ENCODE peak calls at places on chromosomes 2 and 18, in five cellular contexts. W, S, Y, J and L are unnamed samples.

GRCh38 chr2:155382781-155383180 is 684.3 kb downstream of the KCNJ3 start:
- DNase-seq in W (no peak), S (no peak), Y (no peak), J (no peak), L (no peak)

GRCh38 chr18:78676622-78677482 is 302.8 kb upstream of the SALL3 start:
- DNase-seq in W (no peak), S (no peak), Y (no peak), J (no peak), L (no peak)

GRCh38 chr2:105175231-105175630 is 66.3 kb upstream of the GPR45 start:
- DNase-seq in W (no peak), S (no peak), Y (no peak), J (no peak), L (no peak)

GRCh38 chr2:130873700-130874346 is 37.1 kb downstream of the ARHGEF4 start:
- DNase-seq in W (peak; percentile 81), S (peak; percentile 83), Y (peak; percentile 88), J (peak; percentile 72), L (peak; percentile 7)

GRCh38 chr2:10272464-10272863 is 30.2 kb upstream of the HPCAL1 start:
- DNase-seq in W (no peak), S (no peak), Y (no peak), J (peak; percentile 82), L (no peak)

GRCh38 chr2:28680657-28681056 is 71.0 kb upstream of the PPP1CB start:
- DNase-seq in W (no peak), S (no peak), Y (no peak), J (no peak), L (no peak)

GRCh38 chr2:9099341-9099751 is 95.9 kb upstream of the MBOAT2 start:
- DNase-seq in W (peak; percentile 63), S (no peak), Y (no peak), J (peak; percentile 46), L (no peak)

GRCh38 chr2:126971481-126972271 is 73.0 kb downstream of the TEX51 start:
- DNase-seq in W (peak; percentile 76), S (peak; percentile 78), Y (peak; percentile 79), J (peak; percentile 78), L (no peak)

GRCh38 chr2:175154670-175155082 is 13.3 kb downstream of the ATF2 start:
- DNase-seq in W (peak; percentile 68), S (no peak), Y (no peak), J (no peak), L (no peak)

GRCh38 chr18:79776674-79777073 is 21.1 kb upstream of the KCNG2 start:
- DNase-seq in W (no peak), S (no peak), Y (no peak), J (no peak), L (no peak)

GRCh38 chr2:205386109-205386508 is 296.2 kb upstream of the NRP2 start:
- DNase-seq in W (no peak), S (no peak), Y (no peak), J (no peak), L (no peak)

GRCh38 chr2:176380341-176380740 is 111.1 kb downstream of the MTX2 start:
- DNase-seq in W (no peak), S (no peak), Y (no peak), J (no peak), L (no peak)

GRCh38 chr2:63058149-63058741 is 7.6 kb downstream of the OTX1 start:
- DNase-seq in W (no peak), S (peak; percentile 25), Y (no peak), J (no peak), L (no peak)

GRCh38 chr2:185279999-185280398 is 458.6 kb upstream of the FSIP2 start:
- DNase-seq in W (no peak), S (no peak), Y (no peak), J (no peak), L (no peak)

GRCh38 chr2:54809814-54810213 is 86.4 kb downstream of the EML6 start:
- DNase-seq in W (peak; percentile 32), S (no peak), Y (no peak), J (no peak), L (no peak)

GRCh38 chr2:27212626-27213471 is 781 bp upstream of the SLC5A6 start:
- DNase-seq in W (peak; percentile 59), S (peak; percentile 45), Y (peak; percentile 10), J (no peak), L (no peak)

GRCh38 chr2:9247786-9248185 is 41.2 kb downstream of the ASAP2 start:
- DNase-seq in W (no peak), S (peak; percentile 53), Y (no peak), J (peak; percentile 73), L (no peak)

GRCh38 chr2:98768765-98769476 is 38.0 kb upstream of the MGAT4A start:
- DNase-seq in W (peak; percentile 59), S (no peak), Y (no peak), J (no peak), L (no peak)

DNA sequence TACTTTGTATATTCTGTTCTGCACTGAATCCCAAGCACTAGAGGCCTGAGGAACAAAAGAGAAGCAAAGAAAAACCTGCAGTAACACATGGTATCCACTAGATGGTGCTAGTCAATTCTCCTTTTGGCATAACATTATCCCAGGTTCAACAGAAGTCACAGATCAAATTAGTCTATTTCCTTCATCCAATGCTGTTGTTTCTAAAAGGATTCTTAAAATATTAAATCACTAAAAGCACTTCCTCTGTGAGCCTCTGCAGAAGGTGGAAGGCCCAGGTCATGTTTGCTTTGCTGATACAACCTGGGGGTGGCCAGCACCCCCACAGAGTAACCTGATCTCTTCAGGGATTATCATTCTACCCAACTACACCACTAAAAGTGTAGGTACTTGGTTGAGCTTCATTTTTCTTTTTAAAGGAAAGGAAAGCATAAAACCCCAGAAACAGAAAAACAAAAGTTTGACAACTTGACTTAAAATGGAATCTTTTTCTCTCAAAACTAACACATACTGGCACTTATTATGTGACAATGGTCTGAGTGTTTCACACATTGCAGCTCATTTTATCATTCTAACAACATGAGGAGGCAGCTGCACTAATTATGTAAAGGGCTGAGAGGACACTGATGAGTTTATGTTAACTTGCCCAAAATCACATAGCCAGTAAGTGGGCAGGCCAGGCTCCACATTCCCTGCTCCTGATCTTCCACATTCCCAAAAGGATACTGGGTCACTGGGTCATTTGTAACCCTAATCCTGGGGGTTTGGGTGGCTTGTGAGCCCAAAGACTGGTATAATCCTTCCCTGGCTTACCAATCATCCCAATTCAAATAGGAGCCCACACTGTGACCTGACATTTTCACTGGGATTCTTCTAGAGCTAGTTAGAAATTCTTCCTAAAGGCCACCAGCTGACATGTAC is 66.8 kb upstream of the DNER start:
- DNase-seq in W (peak; percentile 39), S (no peak), Y (no peak), J (no peak), L (peak; percentile 14)
- H3K4me3 ChIP-seq in W (no peak overlapping the region), S (no peak overlapping the region), Y (no peak overlapping the region), J (no peak overlapping the region), L (no peak overlapping the region)

GRCh38 chr2:235050992-235051351 is 99.2 kb downstream of the SH3BP4 start:
- DNase-seq in W (peak; percentile 92), S (peak; percentile 90), Y (peak; percentile 94), J (peak; percentile 83), L (peak; percentile 84)
- TF ChIP-seq CTCF in W (no peak), S (no peak), Y (no peak), J (no peak), L (peak; percentile 5)

GRCh38 chr2:181440336-181440735 is 16.9 kb upstream of the ITGA4 start:
- DNase-seq in W (no peak), S (no peak), Y (no peak), J (no peak), L (no peak)

GRCh38 chr2:181438298-181438697 is 18.9 kb upstream of the ITGA4 start:
- DNase-seq in W (no peak), S (no peak), Y (no peak), J (no peak), L (no peak)

GRCh38 chr2:181444654-181445053 is 12.5 kb upstream of the ITGA4 start:
- DNase-seq in W (no peak), S (no peak), Y (no peak), J (no peak), L (no peak)

GRCh38 chr2:181440919-181441318 is 16.3 kb upstream of the ITGA4 start:
- DNase-seq in W (no peak), S (no peak), Y (no peak), J (no peak), L (no peak)
- H3K4me3 ChIP-seq in W (no peak overlapping the region), S (no peak overlapping the region), Y (no peak overlapping the region), J (no peak overlapping the region), L (no peak overlapping the region)

DNA sequence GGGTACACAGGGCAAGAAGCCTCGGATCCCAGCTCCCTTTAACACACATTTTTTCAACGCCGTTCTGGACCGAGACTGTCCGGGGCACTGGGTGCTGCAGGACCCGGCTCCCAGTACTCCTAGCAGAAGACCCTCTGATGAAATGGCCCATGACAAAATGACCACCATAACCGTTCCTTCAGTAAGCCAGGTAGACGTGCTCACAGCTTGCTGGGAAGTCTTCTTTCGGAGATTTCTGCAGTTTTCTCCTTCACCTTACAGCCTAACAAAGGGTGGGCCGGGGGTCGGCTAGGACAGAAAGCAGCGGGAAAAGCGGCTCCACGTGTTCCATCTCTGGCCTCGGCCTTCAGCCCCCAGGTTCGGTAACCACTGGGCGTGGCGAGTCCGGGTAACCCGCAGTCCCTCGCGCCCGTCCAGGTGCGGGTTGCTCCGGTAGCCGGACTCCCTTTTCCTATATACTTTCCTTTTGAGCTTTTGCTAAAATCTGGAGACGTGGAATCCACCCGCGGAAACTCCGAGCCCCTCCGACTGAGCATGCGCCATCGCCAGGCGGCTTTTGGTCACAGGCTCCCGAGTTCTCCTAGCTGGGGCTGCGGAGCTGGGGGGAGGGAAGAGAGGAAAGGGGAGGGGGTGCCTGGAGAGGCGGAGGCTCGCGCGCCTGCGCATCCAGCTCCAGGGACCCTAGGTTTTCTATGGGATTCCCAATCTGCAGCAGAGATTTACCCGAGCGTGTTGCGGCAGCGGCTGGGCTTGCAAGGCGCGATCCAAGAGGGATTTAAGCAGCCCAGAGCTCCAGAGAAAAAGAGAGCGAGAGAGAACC is at the start of gene VSNL1:
- DNase-seq in W (peak; percentile 80), S (peak; percentile 76), Y (peak; percentile 86), J (peak; percentile 89), L (peak; percentile 69)
- TF ChIP-seq CTCF in W (peak; percentile 23), S (no peak), Y (no peak), J (no peak), L (no peak)

GRCh38 chr2:179037807-179038206 is 12.1 kb downstream of the CCDC141 start:
- DNase-seq in W (no peak), S (no peak), Y (no peak), J (no peak), L (no peak)

GRCh38 chr2:179036353-179036905 is 13.5 kb downstream of the CCDC141 start:
- DNase-seq in W (no peak), S (no peak), Y (no peak), J (no peak), L (no peak)

DNA sequence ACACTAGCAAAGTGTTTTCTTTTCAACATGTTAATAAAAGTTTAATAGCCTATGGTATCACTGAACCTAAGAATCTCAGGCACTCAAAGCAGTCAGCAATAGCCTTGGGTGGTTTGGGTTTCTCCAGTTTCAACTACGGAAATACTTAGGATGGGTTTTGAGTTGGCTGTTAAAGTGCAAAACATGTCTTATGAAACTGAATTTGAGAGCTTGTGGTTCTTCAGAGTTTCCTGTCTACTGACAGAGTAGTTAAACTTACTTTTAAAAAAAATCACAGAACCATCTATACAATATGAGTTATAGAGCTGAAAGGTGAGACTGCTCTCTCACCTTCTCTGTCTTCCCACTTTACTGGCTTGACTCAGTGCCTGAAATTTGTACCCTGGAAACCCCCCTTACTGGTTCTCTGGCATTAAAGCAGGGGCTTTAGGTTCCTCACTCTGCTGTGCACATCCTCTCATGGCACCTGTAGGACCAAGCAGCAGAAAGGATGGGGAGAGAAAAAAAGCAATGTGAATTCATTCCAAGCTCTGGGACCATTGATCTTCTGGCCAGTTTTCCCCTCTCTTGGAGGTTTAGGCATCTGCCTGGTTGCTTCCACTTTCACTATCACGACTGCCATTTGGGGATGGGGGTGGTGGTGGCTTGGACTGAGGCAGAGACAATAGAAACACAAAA is 18.1 kb downstream of the CCDC141 start:
- DNase-seq in W (peak; percentile 22), S (no peak), Y (no peak), J (no peak), L (no peak)
- H3K4me3 ChIP-seq in W (no peak overlapping the region), S (no peak overlapping the region), Y (no peak overlapping the region), J (no peak overlapping the region), L (no peak overlapping the region)

GRCh38 chr2:43464546-43464945 is 131.3 kb downstream of the THADA start:
- DNase-seq in W (peak; percentile 36), S (peak; percentile 62), Y (no peak), J (no peak), L (no peak)
- TF ChIP-seq CTCF in W (no peak), S (no peak), Y (no peak), J (no peak), L (no peak)